ENCODE peak calls at places on chromosome 22, in ten cellular contexts. W is HL-60; K is NCI-H2029; E is OCI-LY7; M is activated T-cell treated with anti-CD3 and anti-CD28 coated beads, Interleukin-2, amount 50 U/mL, for 4 hours; C is AG04450; I is HT1080; B is fibroblast of lung; Q is right atrium auricular region; F is non-pigmented ciliary epithelial cell. S is an unnamed sample.

GRCh38 chr22:28345304-28345703 is 334.3 kb downstream of the TTC28 start:
- DNase-seq in E (no peak), K (no peak), Q (no peak), B (peak; percentile 12), C (no peak), F (no peak), M (no peak), W (no peak), I (no peak), S (no peak)

GRCh38 chr22:19287889-19288288 is 3.6 kb downstream of the CLTCL1 start:
- DNase-seq in C (peak; percentile 61), E (no peak), F (peak; percentile 73), W (no peak), M (no peak), K (no peak), I (peak; percentile 64), Q (no peak), B (peak; percentile 94), S (no peak)

GRCh38 chr22:39471421-39472141 is 14.8 kb downstream of the MGAT3 start:
- DNase-seq in C (no peak), I (peak; percentile 62), F (no peak), B (peak; percentile 42), W (peak; percentile 73), M (no peak), K (no peak), Q (no peak), E (no peak), S (peak; percentile 70)

GRCh38 chr22:21444701-21445436 is 22.3 kb upstream of the TMEM191C start:
- DNase-seq in W (peak; percentile 0), Q (peak; percentile 43), K (no peak), B (no peak), I (no peak), F (no peak), E (no peak), C (no peak), M (no peak), S (no peak)

GRCh38 chr22:30294066-30294465 is 4.8 kb upstream of the CASTOR1 start:
- DNase-seq in E (no peak), Q (no peak), I (no peak), C (no peak), M (no peak), F (no peak), W (no peak), K (no peak), B (no peak), S (no peak)

GRCh38 chr22:38868886-38869381 is 3.1 kb downstream of the CBX6 start:
- DNase-seq in K (peak; percentile 59), I (peak; percentile 54), B (peak; percentile 50), Q (peak; percentile 76), M (peak; percentile 85), E (peak; percentile 85), W (peak; percentile 76), F (no peak), C (peak; percentile 10), S (peak; percentile 74)

GRCh38 chr22:38927033-38927789 is 30.2 kb upstream of the APOBEC3A start:
- DNase-seq in K (no peak), C (no peak), F (no peak), B (peak; percentile 51), W (peak; percentile 30), E (no peak), Q (peak; percentile 71), I (no peak), M (peak; percentile 43), S (peak; percentile 71)

GRCh38 chr22:42716649-42717127 is 4.0 kb downstream of the A4GALT start:
- DNase-seq in W (no peak), K (no peak), M (no peak), F (no peak), B (no peak), C (no peak), Q (no peak), I (no peak), E (peak; percentile 95), S (peak; percentile 87)

GRCh38 chr22:29478326-29479276 is 1.4 kb upstream of the NEFH start:
- DNase-seq in F (no peak), C (no peak), E (no peak), K (no peak), M (no peak), W (peak; percentile 24), Q (no peak), I (no peak), B (no peak), S (no peak)

GRCh38 chr22:41408665-41409064 is 26.9 kb downstream of the TEF start:
- DNase-seq in B (no peak), C (no peak), I (no peak), M (no peak), K (no peak), Q (no peak), W (no peak), F (no peak), E (no peak), S (no peak)

GRCh38 chr22:22479999-22480532 is 28.5 kb downstream of the ZNF280B start:
- DNase-seq in I (no peak), E (no peak), K (no peak), Q (no peak), C (no peak), W (no peak), M (no peak), B (peak; percentile 18), F (no peak), S (no peak)

S was measured in MM.1S.